ENCODE peak calls at places on chromosomes 11 and 22, in six cellular contexts. B is cardiac muscle cell; W is CD8-positive, alpha-beta memory T cell; P is neuronal stem cell; Y is SK-N-SH; R is fibroblast of lung. J is an unnamed sample. For H3K4me1 and H3K9me3, the result is how much of the 10 kb centered on the place peaks cover.

GRCh38 chr11:33475999-33476398 is 218.8 kb downstream of the HIPK3 start:
- DNase-seq in B (peak), W (no peak), P (no peak), Y (peak), R (peak), J (no peak)

GRCh38 chr11:100830978-100831732 is 144.1 kb downstream of the ARHGAP42 start:
- DNase-seq in B (peak), W (no peak), P (no peak), Y (no peak), R (peak), J (no peak)

GRCh38 chr22:17570851-17571631 is 7.7 kb downstream of the SLC25A18 start:
- DNase-seq in B (peak), W (no peak), P (no peak), Y (no peak), R (peak), J (no peak)

GRCh38 chr11:82305123-82305522 is 428.5 kb downstream of the FAM181B start:
- DNase-seq in B (no peak), W (no peak), P (no peak), Y (no peak), R (no peak), J (no peak)

GRCh38 chr11:122670131-122670530 is 14.6 kb downstream of the UBASH3B start:
- DNase-seq in B (no peak), W (no peak), P (no peak), Y (no peak), R (no peak), J (no peak)

GRCh38 chr11:10478066-10478465 is 23.0 kb downstream of the AMPD3 start:
- DNase-seq in B (no peak), W (no peak), P (no peak), Y (no peak), R (no peak), J (no peak)

GRCh38 chr22:46593996-46594946 is 25.9 kb upstream of the GRAMD4 start:
- DNase-seq in B (no peak), W (no peak), P (no peak), Y (no peak), R (no peak), J (no peak)

GRCh38 chr11:85766801-85767200 is 44.1 kb downstream of the SYTL2 start:
- DNase-seq in B (no peak), W (no peak), P (no peak), Y (no peak), R (peak), J (no peak)

GRCh38 chr22:39472570-39473556 is 16.1 kb downstream of the MGAT3 start:
- DNase-seq in B (peak), W (no peak), P (no peak), Y (no peak), R (no peak), J (no peak)

GRCh38 chr11:27317751-27318150 is 45.3 kb downstream of the CCDC34 start:
- DNase-seq in B (peak), W (no peak), P (no peak), Y (no peak), R (peak), J (peak)

GRCh38 chr22:17777005-17777716 is 2.9 kb upstream of the BID start:
- DNase-seq in B (no peak), W (peak), P (no peak), Y (no peak), R (no peak), J (no peak)

GRCh38 chr22:29733362-29734322 is 13.8 kb downstream of the CABP7 start:
- DNase-seq in B (no peak), W (no peak), P (no peak), Y (peak), R (peak), J (no peak)

GRCh38 chr22:24554316-24555159 is at the start of gene GUCD1:
- DNase-seq in B (peak), W (peak), P (no peak), Y (no peak), R (peak), J (no peak)

GRCh38 chr22:26172389-26172990 is 3.2 kb downstream of the SEZ6L start:
- DNase-seq in B (peak), W (no peak), P (peak), Y (peak), R (peak), J (no peak)

GRCh38 chr11:12201016-12201985 is 90.9 kb downstream of the MICAL2 start:
- DNase-seq in B (peak), W (no peak), P (no peak), Y (peak), R (peak), J (no peak)

GRCh38 chr11:44990665-44991064 is 40.0 kb upstream of the TP53I11 start:
- DNase-seq in B (no peak), W (no peak), P (no peak), Y (no peak), R (no peak), J (no peak)

GRCh38 chr11:120272303-120272702 is 32.4 kb downstream of the POU2F3 start:
- DNase-seq in B (peak), W (no peak), P (no peak), Y (no peak), R (peak), J (no peak)

GRCh38 chr11:110972640-110973039 is 260.4 kb upstream of the ARHGAP20 start:
- DNase-seq in B (peak), W (no peak), P (no peak), Y (no peak), R (peak), J (no peak)

GRCh38 chr22:24225044-24225601 is 19.8 kb downstream of the GGT5 start:
- DNase-seq in B (no peak), W (no peak), P (no peak), Y (peak), R (no peak), J (no peak)

GRCh38 chr11:92314499-92314898 is 89.9 kb downstream of the FAT3 start:
- DNase-seq in B (peak), W (no peak), P (no peak), Y (no peak), R (peak), J (no peak)

GRCh38 chr11:92322225-92322624 is 97.6 kb downstream of the FAT3 start:
- DNase-seq in B (no peak), W (no peak), P (no peak), Y (no peak), R (peak), J (no peak)

GRCh38 chr11:92316410-92316809 is 91.8 kb downstream of the FAT3 start:
- DNase-seq in B (no peak), W (no peak), P (no peak), Y (no peak), R (no peak), J (no peak)

GRCh38 chr11:92311616-92312449 is 87.2 kb downstream of the FAT3 start:
- DNase-seq in B (peak), W (no peak), P (no peak), Y (no peak), R (peak), J (peak)

GRCh38 chr11:92317222-92317621 is 92.6 kb downstream of the FAT3 start:
- DNase-seq in B (no peak), W (no peak), P (no peak), Y (no peak), R (no peak), J (no peak)
- H3K4me1 ChIP-seq in B (under half), W (under half), P (under half), Y (under half), R (under half), J (under half)

GRCh38 chr11:54558919-54559318 is 44.9 kb downstream of the OR4C46 start:
- DNase-seq in B (no peak), W (no peak), P (no peak), Y (no peak), R (no peak), J (peak)

DNA sequence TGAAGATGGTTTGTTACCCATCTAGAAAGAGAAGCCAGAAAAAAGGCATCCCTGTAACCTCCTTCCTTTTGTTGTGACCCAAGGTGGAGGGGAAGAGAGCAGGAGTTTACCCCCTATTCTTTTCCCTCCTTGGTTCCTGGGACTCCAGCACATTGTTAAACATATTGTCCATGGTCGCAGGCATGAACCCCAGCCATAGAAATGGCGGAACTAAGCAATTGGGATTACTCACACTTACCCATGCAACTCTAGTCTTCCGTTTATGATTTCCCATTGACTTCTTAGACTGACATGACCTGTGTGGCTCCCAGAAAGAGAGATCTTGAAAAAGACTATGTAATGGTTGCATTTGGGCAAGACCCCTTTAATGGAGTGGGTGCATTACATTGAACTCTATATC is 45.4 kb downstream of the OR4C46 start:
- DNase-seq in B (no peak), W (no peak), P (no peak), Y (no peak), R (peak), J (no peak)
- H3K9me3 ChIP-seq in B (under half), W (under half), P (under half), Y (under half), R (under half), J (under half)

GRCh38 chr11:115502636-115503082 is 1.6 kb downstream of the CADM1 start:
- DNase-seq in B (no peak), W (no peak), P (no peak), Y (no peak), R (no peak), J (no peak)

GRCh38 chr11:115503083-115503885 is 931 bp downstream of the CADM1 start:
- DNase-seq in B (peak), W (peak), P (peak), Y (peak), R (peak), J (peak)

GRCh38 chr11:115500547-115501503 is 3.4 kb downstream of the CADM1 start:
- DNase-seq in B (no peak), W (no peak), P (peak), Y (peak), R (no peak), J (no peak)

GRCh38 chr11:115501504-115501894 is 2.7 kb downstream of the CADM1 start:
- DNase-seq in B (no peak), W (no peak), P (no peak), Y (no peak), R (no peak), J (no peak)

DNA sequence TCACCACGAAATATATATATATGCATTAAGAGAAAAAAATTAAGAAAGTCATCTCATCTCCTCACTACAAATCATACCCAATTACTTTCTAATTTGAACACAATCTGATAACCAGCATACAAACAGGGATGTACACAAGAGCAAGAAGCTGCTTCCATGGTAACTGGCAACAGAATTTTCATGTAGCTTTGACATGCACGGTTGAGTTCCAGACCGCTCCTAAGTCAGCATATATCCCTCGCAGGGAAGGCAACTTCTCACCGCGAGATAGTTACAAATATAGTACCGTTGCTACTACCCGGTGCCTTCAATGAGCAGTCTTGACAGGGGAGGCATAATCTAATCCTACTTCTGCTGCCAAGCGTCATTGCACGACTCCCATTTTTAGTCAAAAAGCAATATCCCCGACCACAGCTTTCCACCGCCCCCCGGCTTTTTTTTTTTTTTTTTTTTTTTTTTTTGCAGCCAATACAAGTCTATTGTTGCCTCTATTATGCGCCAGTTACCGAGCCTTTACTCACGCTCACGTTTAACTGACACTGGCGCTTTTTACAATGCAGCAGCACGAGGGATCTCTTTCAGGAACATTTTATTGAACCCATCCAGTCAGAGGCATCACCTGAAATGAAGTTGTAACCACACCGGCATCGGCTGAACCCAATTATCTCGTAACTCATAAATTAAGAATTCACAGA is 2.2 kb downstream of the CADM1 start:
- DNase-seq in B (no peak), W (no peak), P (peak), Y (peak), R (peak), J (no peak)
- H3K4me1 ChIP-seq in B (under half), W (under half), P (under half), Y (under half), R (under half), J (under half)

DNA sequence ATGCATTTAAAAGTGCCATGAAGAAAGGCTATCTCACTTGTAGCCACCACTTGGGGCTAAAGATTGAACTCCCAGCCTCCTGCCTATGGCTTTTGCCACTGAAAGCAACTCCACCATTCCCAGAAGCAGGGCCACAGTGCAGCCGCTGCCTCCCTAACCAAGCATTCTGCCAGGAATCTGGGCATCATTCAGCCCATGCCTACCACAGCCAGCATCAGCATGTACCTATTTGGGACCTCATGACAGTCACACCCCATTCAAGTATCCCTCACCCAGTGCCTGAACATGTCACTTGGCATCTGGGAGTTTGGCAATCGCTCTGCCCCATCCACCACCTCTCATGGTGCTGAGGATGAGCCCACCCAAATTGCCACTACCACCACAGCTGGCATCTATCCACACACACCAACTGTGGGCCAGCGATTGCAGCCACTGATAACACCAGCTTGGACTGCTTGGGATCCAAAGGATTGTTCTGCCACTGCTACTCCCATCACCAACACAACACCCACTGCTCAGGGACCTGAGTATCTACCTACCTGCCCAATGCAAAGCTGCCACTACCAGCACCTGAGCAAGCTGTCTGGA is 234.4 kb downstream of the GRM5 start:
- DNase-seq in B (no peak), W (no peak), P (no peak), Y (no peak), R (no peak), J (no peak)
- H3K9me3 ChIP-seq in B (under half), W (under half), P (under half), Y (under half), R (under half), J (under half)

J was measured in NT2/D1.